ENCODE peak calls at places on chromosomes 16 and 17, in eight cellular contexts. L is stomach, G is A549, Q is DND-41, T is sigmoid colon, H is neural crest cell, A is AG04450, J is fibroblast of lung. W is an unnamed sample.

GRCh38 chr17:4972752-4973151 is 5.1 kb upstream of the SPAG7 start:
- DNase-seq in A (no peak), J (no peak), T (peak), Q (no peak), L (no peak), H (no peak), G (no peak), W (no peak)

GRCh38 chr17:75440738-75441448 is 15.5 kb upstream of the TMEM94 start:
- DNase-seq in L (no peak), G (no peak), T (no peak), A (no peak), Q (no peak), H (no peak), J (peak), W (no peak)

GRCh38 chr16:88282221-88283041 is 100.3 kb upstream of the ZNF469 start:
- DNase-seq in J (no peak), H (no peak), Q (no peak), L (no peak), A (peak), T (no peak), G (peak), W (no peak)

GRCh38 chr17:77453613-77454559 is 313.1 kb downstream of the SEC14L1 start:
- DNase-seq in J (no peak), T (no peak), A (no peak), Q (peak), H (no peak), L (peak), G (no peak), W (no peak)

GRCh38 chr17:46802831-46803230 is 15.7 kb downstream of the WNT3 start:
- DNase-seq in H (no peak), T (no peak), Q (no peak), L (no peak), J (no peak), G (no peak), A (no peak), W (no peak)

GRCh38 chr16:29784901-29785500 is 5.5 kb upstream of the KIF22 start:
- DNase-seq in H (peak), G (peak), T (peak), Q (no peak), J (peak), A (no peak), L (peak), W (peak)

GRCh38 chr16:10577305-10578202 is 2.8 kb downstream of the EMP2 start:
- DNase-seq in Q (no peak), L (no peak), H (no peak), T (peak), G (no peak), A (no peak), J (no peak), W (no peak)

GRCh38 chr17:20095366-20096080 is 86.4 kb downstream of the SPECC1 start:
- DNase-seq in Q (no peak), A (no peak), J (peak), T (peak), H (peak), L (peak), G (peak), W (no peak)

GRCh38 chr16:890716-891352 is 80.0 kb downstream of the LMF1 start:
- DNase-seq in L (no peak), A (no peak), T (no peak), G (no peak), H (no peak), J (no peak), Q (no peak), W (no peak)

GRCh38 chr17:41666708-41667279 is 21.9 kb upstream of the EIF1 start:
- DNase-seq in J (peak), A (no peak), G (peak), T (peak), H (peak), Q (peak), L (peak), W (peak)

GRCh38 chr16:67397812-67398545 is 4.7 kb upstream of the TPPP3 start:
- DNase-seq in J (no peak), G (no peak), L (no peak), H (no peak), Q (no peak), T (no peak), A (no peak), W (no peak)
- TF ChIP-seq CTCF in J (no peak), G (no peak), L (no peak), H (no peak), Q (peak), T (no peak), A (no peak), W (no peak)

GRCh38 chr16:16025214-16025968 is 76.0 kb downstream of the ABCC1 start:
- DNase-seq in Q (no peak), H (no peak), A (peak), J (peak), T (no peak), G (peak), L (no peak), W (no peak)
- TF ChIP-seq CTCF in Q (no peak), H (no peak), A (no peak), J (peak), T (no peak), G (no peak), L (no peak), W (no peak)

DNA sequence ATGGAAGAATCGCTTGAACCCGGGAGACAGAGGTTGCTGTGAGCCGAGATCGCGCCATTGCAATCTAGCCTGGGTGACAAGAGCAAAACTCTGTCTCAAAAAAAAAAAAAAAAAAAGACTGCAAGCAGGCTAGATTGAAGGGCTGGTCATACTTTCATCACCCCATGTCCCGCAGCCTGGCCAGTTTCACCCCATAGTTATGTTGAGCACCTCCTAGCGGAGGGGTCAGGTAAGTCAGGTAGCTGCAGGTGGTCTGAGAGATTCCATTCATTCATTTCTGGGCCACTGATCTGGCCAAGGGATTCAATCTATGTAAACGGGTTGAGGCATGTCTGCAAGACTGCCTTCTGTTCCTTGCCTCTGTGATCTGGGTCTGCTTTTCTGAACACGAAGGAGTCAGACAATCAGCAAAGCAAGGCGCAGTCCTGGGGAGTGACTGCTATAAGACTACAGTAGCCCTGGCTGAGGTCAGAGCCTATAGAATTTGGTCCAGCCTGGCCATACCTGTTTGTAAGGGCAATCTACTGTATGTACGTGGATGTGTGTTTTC is 23.6 kb upstream of the BPTF start:
- DNase-seq in Q (no peak), L (no peak), T (no peak), H (no peak), J (no peak), G (peak), A (no peak), W (no peak)
- TF ChIP-seq CTCF in Q (no peak), L (no peak), T (no peak), H (no peak), J (no peak), G (no peak), A (no peak), W (no peak)

GRCh38 chr17:18141210-18141803 is 32.8 kb downstream of the MYO15A start:
- DNase-seq in G (peak), H (peak), L (no peak), J (peak), A (no peak), Q (peak), T (no peak), W (no peak)
- TF ChIP-seq CTCF in G (peak), H (peak), L (peak), J (peak), A (peak), Q (peak), T (peak), W (peak)

DNA sequence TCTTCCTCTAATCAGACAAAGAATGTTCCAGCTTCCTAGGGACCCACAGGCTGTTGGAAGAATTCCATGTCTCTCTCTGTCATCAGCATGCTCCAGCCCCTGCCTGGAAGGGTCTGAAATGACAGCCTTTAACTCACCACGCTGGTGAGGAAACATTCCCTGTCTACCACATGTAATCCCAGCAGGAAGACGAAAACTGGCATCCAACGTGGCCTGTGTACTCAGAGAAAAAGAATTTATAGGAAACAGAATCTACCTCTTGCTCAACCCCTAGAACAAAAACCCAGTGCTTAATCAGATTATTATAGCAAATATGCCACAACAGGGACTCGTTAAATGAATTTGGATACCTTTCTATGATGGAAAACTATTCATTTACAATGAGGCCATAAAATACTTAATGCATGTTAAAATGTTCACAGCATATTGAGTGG is 147.3 kb upstream of the FOXF1 start:
- DNase-seq in G (no peak), L (no peak), A (peak), H (no peak), Q (no peak), J (peak), T (peak), W (no peak)
- TF ChIP-seq CTCF in G (no peak), L (no peak), A (no peak), H (no peak), Q (no peak), J (no peak), T (no peak), W (no peak)

GRCh38 chr17:49977463-49978389 is 8.7 kb downstream of the DLX4 start:
- DNase-seq in Q (no peak), A (no peak), T (no peak), H (no peak), L (no peak), G (no peak), J (peak), W (no peak)
- TF ChIP-seq CTCF in Q (no peak), A (no peak), T (no peak), H (no peak), L (no peak), G (no peak), J (no peak), W (no peak)

GRCh38 chr17:59220328-59221158 is at the start of gene GDPD1:
- DNase-seq in Q (peak), H (peak), L (peak), A (peak), T (peak), G (peak), J (peak), W (peak)
- TF ChIP-seq CTCF in Q (peak), H (peak), L (peak), A (peak), T (peak), G (peak), J (peak), W (peak)

GRCh38 chr17:44083250-44083849 is 12.8 kb downstream of the G6PC3 start:
- DNase-seq in A (no peak), G (peak), T (no peak), H (no peak), L (no peak), J (no peak), Q (no peak), W (no peak)
- TF ChIP-seq CTCF in A (no peak), G (peak), T (no peak), H (no peak), L (peak), J (no peak), Q (peak), W (no peak)

DNA sequence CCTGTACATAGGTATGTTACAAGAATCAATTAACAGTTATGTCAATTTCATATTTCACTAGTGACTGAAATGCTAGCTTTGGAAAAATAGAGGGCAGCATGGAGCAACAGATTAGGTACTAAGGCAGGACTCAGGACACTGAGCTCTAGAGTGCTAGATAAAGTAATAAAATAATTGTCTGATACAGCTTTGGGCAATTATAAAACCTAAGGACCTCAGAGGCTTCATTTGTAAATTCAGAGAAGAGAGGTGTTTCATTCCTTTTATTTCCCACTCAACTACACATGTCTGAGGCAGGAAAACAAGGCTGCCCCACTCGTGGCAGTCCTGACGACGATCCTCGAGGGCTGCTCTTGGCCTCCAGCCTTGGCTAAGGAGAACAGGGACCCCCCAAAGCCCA is 81.5 kb downstream of the CA4 start:
- DNase-seq in H (no peak), Q (no peak), A (no peak), G (peak), T (no peak), L (no peak), J (peak), W (no peak)
- TF ChIP-seq CTCF in H (peak), Q (peak), A (peak), G (peak), T (peak), L (no peak), J (peak), W (no peak)

DNA sequence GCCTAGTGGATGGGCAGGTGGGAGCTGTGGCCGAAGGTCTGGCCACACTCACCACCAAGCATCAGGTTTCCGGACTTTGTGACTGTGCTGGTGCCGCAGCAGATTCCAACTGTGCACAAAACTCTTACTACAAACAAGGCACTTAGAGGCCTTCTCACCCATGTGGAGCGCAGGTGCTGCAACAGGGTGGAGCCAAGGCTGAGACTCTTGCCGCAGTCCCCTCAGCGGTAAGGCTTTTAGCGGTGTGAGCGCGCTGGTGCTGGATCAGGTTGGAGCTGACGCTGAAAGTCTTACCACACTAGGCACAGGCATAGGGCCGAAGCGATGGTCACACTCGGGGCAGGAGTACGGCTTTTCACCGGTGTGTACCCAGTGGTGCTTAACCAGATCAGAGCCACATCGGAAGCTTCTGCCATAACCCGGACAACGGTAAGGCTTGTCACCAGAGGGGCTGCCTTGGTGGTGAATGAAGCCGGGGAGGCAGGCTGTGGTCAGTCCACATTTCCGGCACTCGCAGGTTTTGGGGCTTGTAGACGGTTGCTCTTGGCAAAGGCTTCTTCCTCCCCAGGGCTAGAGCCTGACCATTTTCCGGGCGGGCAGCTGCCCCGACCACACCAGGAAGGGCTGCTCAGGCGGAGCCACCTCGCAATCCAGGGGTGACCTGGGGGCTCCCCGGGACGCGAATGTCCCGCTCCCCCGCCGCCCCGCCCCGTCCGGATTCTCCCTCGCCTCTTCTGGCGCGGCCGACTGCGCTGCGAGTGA is 1.0 kb upstream of the ARMC5 start:
- DNase-seq in L (peak), A (no peak), H (no peak), T (peak), Q (peak), J (peak), G (peak), W (peak)
- TF ChIP-seq CTCF in L (no peak), A (peak), H (peak), T (no peak), Q (no peak), J (no peak), G (no peak), W (no peak)

W was measured in natural killer cell.